ENCODE peak calls at places on chromosome 3, in four cellular contexts. O, B, M and R are unnamed samples.

GRCh38 chr3:172034786-172035685 is 4.3 kb upstream of the FNDC3B start:
- DNase-seq in O (no peak), B (no peak), M (no peak), R (no peak)

GRCh38 chr3:123039178-123039577 is 11.6 kb upstream of the SEMA5B start:
- DNase-seq in O (no peak), B (no peak), M (no peak), R (no peak)

GRCh38 chr3:119559441-119559963 is at the start of gene CD80:
- DNase-seq in O (peak), B (no peak), M (no peak), R (no peak)

GRCh38 chr3:134369231-134369741 is 5.0 kb downstream of the AMOTL2 start:
- DNase-seq in O (no peak), B (no peak), M (peak), R (no peak)

GRCh38 chr3:173191611-173192010 is 50.6 kb upstream of the SPATA16 start:
- DNase-seq in O (no peak), B (no peak), M (no peak), R (no peak)

GRCh38 chr3:40324621-40325020 is 15.1 kb downstream of the EIF1B start:
- DNase-seq in O (no peak), B (no peak), M (no peak), R (no peak)

GRCh38 chr3:121481116-121481895 is 64.5 kb downstream of the POLQ start:
- DNase-seq in O (no peak), B (no peak), M (no peak), R (no peak)

GRCh38 chr3:55180936-55181535 is 253.2 kb upstream of the LRTM1 start:
- DNase-seq in O (no peak), B (no peak), M (no peak), R (peak)

GRCh38 chr3:149610351-149611105 is 47.3 kb downstream of the WWTR1 start:
- DNase-seq in O (no peak), B (peak), M (no peak), R (no peak)

GRCh38 chr3:41265011-41265545 is 65.8 kb downstream of the CTNNB1 start:
- DNase-seq in O (no peak), B (no peak), M (no peak), R (no peak)

GRCh38 chr3:109643590-109643989 is 306.2 kb upstream of the DPPA4 start:
- DNase-seq in O (no peak), B (no peak), M (no peak), R (no peak)